ENCODE peak calls at places on chromosomes 6 and 20, in seven cellular contexts. One of them, this sample, is unnamed.

GRCh38 chr20:17843246-17844132 is 125.1 kb downstream of the SNX5 start:
- DNase-seq in HS-27A: peak
- DNase-seq in progenitor cell of endocrine pancreas: no peak
- DNase-seq in fibroblast of villous mesenchyme: peak
- DNase-seq in GM04504: peak
- DNase-seq in ovary: peak
- DNase-seq in posterior vena cava: no peak
- DNase-seq in this sample: no peak

GRCh38 chr6:134495203-134495892 is 177.4 kb upstream of the SGK1 start:
- DNase-seq in HS-27A: no peak
- DNase-seq in progenitor cell of endocrine pancreas: no peak
- DNase-seq in fibroblast of villous mesenchyme: no peak
- DNase-seq in GM04504: no peak
- DNase-seq in ovary: no peak
- DNase-seq in posterior vena cava: no peak
- DNase-seq in this sample: no peak

GRCh38 chr20:50843331-50844276 is 48.7 kb downstream of the BCAS4 start:
- DNase-seq in HS-27A: no peak
- DNase-seq in progenitor cell of endocrine pancreas: no peak
- DNase-seq in fibroblast of villous mesenchyme: no peak
- DNase-seq in GM04504: no peak
- DNase-seq in ovary: no peak
- DNase-seq in posterior vena cava: no peak
- DNase-seq in this sample: no peak

GRCh38 chr6:116287668-116288282 is 8.0 kb upstream of the TSPYL1 start:
- DNase-seq in HS-27A: no peak
- DNase-seq in progenitor cell of endocrine pancreas: no peak
- DNase-seq in fibroblast of villous mesenchyme: peak
- DNase-seq in GM04504: no peak
- DNase-seq in ovary: no peak
- DNase-seq in posterior vena cava: no peak
- DNase-seq in this sample: peak

GRCh38 chr6:2877960-2878359 is 25.1 kb downstream of the SERPINB9 start:
- DNase-seq in HS-27A: no peak
- DNase-seq in progenitor cell of endocrine pancreas: no peak
- DNase-seq in fibroblast of villous mesenchyme: no peak
- DNase-seq in GM04504: no peak
- DNase-seq in ovary: no peak
- DNase-seq in posterior vena cava: no peak
- DNase-seq in this sample: no peak

GRCh38 chr6:10305740-10306423 is 109.0 kb downstream of the TFAP2A start:
- DNase-seq in HS-27A: no peak
- DNase-seq in progenitor cell of endocrine pancreas: no peak
- DNase-seq in fibroblast of villous mesenchyme: no peak
- DNase-seq in GM04504: no peak
- DNase-seq in ovary: no peak
- DNase-seq in posterior vena cava: no peak
- DNase-seq in this sample: no peak

GRCh38 chr6:44446626-44447297 is 59.3 kb downstream of the CDC5L start:
- DNase-seq in HS-27A: no peak
- DNase-seq in progenitor cell of endocrine pancreas: no peak
- DNase-seq in fibroblast of villous mesenchyme: peak
- DNase-seq in GM04504: peak
- DNase-seq in ovary: no peak
- DNase-seq in posterior vena cava: no peak
- DNase-seq in this sample: peak

GRCh38 chr6:139982652-139983051 is 608.2 kb upstream of the CITED2 start:
- DNase-seq in HS-27A: no peak
- DNase-seq in progenitor cell of endocrine pancreas: no peak
- DNase-seq in fibroblast of villous mesenchyme: peak
- DNase-seq in GM04504: peak
- DNase-seq in ovary: no peak
- DNase-seq in posterior vena cava: no peak
- DNase-seq in this sample: peak

GRCh38 chr20:17624551-17625245 is 54.8 kb downstream of the DSTN start:
- DNase-seq in HS-27A: no peak
- DNase-seq in progenitor cell of endocrine pancreas: no peak
- DNase-seq in fibroblast of villous mesenchyme: no peak
- DNase-seq in GM04504: no peak
- DNase-seq in ovary: peak
- DNase-seq in posterior vena cava: peak
- DNase-seq in this sample: no peak

GRCh38 chr6:111354751-111355150 is 128.3 kb downstream of the REV3L start:
- DNase-seq in HS-27A: no peak
- DNase-seq in progenitor cell of endocrine pancreas: no peak
- DNase-seq in fibroblast of villous mesenchyme: no peak
- DNase-seq in GM04504: no peak
- DNase-seq in ovary: no peak
- DNase-seq in posterior vena cava: no peak
- DNase-seq in this sample: no peak

GRCh38 chr6:150550244-150550643 is 49.4 kb upstream of the PLEKHG1 start:
- DNase-seq in HS-27A: no peak
- DNase-seq in progenitor cell of endocrine pancreas: no peak
- DNase-seq in fibroblast of villous mesenchyme: no peak
- DNase-seq in GM04504: no peak
- DNase-seq in ovary: no peak
- DNase-seq in posterior vena cava: no peak
- DNase-seq in this sample: no peak

GRCh38 chr20:45813489-45813888 is 1.0 kb downstream of the UBE2C start:
- DNase-seq in HS-27A: no peak
- DNase-seq in progenitor cell of endocrine pancreas: no peak
- DNase-seq in fibroblast of villous mesenchyme: no peak
- DNase-seq in GM04504: no peak
- DNase-seq in ovary: no peak
- DNase-seq in posterior vena cava: no peak
- DNase-seq in this sample: no peak

GRCh38 chr20:62965363-62965771 is 12.9 kb downstream of the SLC17A9 start:
- DNase-seq in HS-27A: no peak
- DNase-seq in progenitor cell of endocrine pancreas: no peak
- DNase-seq in fibroblast of villous mesenchyme: no peak
- DNase-seq in GM04504: no peak
- DNase-seq in ovary: no peak
- DNase-seq in posterior vena cava: no peak
- DNase-seq in this sample: no peak

GRCh38 chr6:128368213-128369000 is 152.0 kb downstream of the PTPRK start:
- DNase-seq in HS-27A: no peak
- DNase-seq in progenitor cell of endocrine pancreas: no peak
- DNase-seq in fibroblast of villous mesenchyme: no peak
- DNase-seq in GM04504: no peak
- DNase-seq in ovary: no peak
- DNase-seq in posterior vena cava: no peak
- DNase-seq in this sample: no peak

GRCh38 chr6:152648090-152648489 is 10.9 kb upstream of the SYNE1 start:
- DNase-seq in HS-27A: no peak
- DNase-seq in progenitor cell of endocrine pancreas: no peak
- DNase-seq in fibroblast of villous mesenchyme: peak
- DNase-seq in GM04504: peak
- DNase-seq in ovary: no peak
- DNase-seq in posterior vena cava: no peak
- DNase-seq in this sample: no peak

GRCh38 chr6:157880534-157880933 is 57.5 kb downstream of the SNX9 start:
- DNase-seq in HS-27A: no peak
- DNase-seq in progenitor cell of endocrine pancreas: no peak
- DNase-seq in fibroblast of villous mesenchyme: no peak
- DNase-seq in GM04504: no peak
- DNase-seq in ovary: no peak
- DNase-seq in posterior vena cava: no peak
- DNase-seq in this sample: no peak